ENCODE peak calls at places on chromosomes 1 and 21, in seven cellular contexts. One of them, this sample, is unnamed.

GRCh38 chr1:41380979-41381690 is 19.9 kb downstream of the FOXO6 start:
- DNase-seq in tibial nerve: peak; percentile 33
- DNase-seq in ovary: peak; percentile 89
- DNase-seq in foreskin keratinocyte: no peak
- DNase-seq in uterus: peak; percentile 80
- DNase-seq in stomach: peak; percentile 69
- DNase-seq in brain microvascular endothelial cell: no peak
- DNase-seq in this sample: peak; percentile 86

GRCh38 chr21:32770514-32771133 is 931 bp downstream of the PAXBP1 start:
- DNase-seq in stomach: no peak
- DNase-seq in brain microvascular endothelial cell: peak; percentile 6
- DNase-seq in tibial nerve: peak; percentile 14
- DNase-seq in uterus: no peak
- DNase-seq in foreskin keratinocyte: peak; percentile 20
- DNase-seq in ovary: no peak
- DNase-seq in this sample: peak; percentile 29

GRCh38 chr1:115790846-115791245 is 22.3 kb upstream of the CASQ2 start:
- DNase-seq in foreskin keratinocyte: peak; percentile 22
- DNase-seq in stomach: no peak
- DNase-seq in tibial nerve: no peak
- DNase-seq in ovary: no peak
- DNase-seq in brain microvascular endothelial cell: no peak
- DNase-seq in uterus: no peak
- DNase-seq in this sample: no peak

GRCh38 chr1:116277840-116278540 is 95.1 kb upstream of the ATP1A1 start:
- DNase-seq in stomach: no peak
- DNase-seq in foreskin keratinocyte: peak; percentile 11
- DNase-seq in uterus: no peak
- DNase-seq in tibial nerve: no peak
- DNase-seq in ovary: no peak
- DNase-seq in brain microvascular endothelial cell: no peak
- DNase-seq in this sample: no peak

GRCh38 chr1:214282696-214283225 is 1.8 kb downstream of the SMYD2 start:
- DNase-seq in brain microvascular endothelial cell: no peak
- DNase-seq in foreskin keratinocyte: no peak
- DNase-seq in tibial nerve: no peak
- DNase-seq in uterus: no peak
- DNase-seq in stomach: no peak
- DNase-seq in ovary: no peak
- DNase-seq in this sample: no peak

GRCh38 chr1:197868751-197869501 is 33.5 kb upstream of the C1orf53 start:
- DNase-seq in stomach: no peak
- DNase-seq in uterus: no peak
- DNase-seq in brain microvascular endothelial cell: peak; percentile 61
- DNase-seq in ovary: no peak
- DNase-seq in foreskin keratinocyte: peak; percentile 56
- DNase-seq in tibial nerve: peak; percentile 28
- DNase-seq in this sample: peak; percentile 7

GRCh38 chr1:207286747-207287528 is 34.5 kb upstream of the CD55 start:
- DNase-seq in tibial nerve: no peak
- DNase-seq in stomach: no peak
- DNase-seq in brain microvascular endothelial cell: no peak
- DNase-seq in uterus: no peak
- DNase-seq in ovary: no peak
- DNase-seq in foreskin keratinocyte: no peak
- DNase-seq in this sample: no peak

GRCh38 chr1:164754088-164754600 is 195.2 kb downstream of the PBX1 start:
- DNase-seq in brain microvascular endothelial cell: no peak
- DNase-seq in uterus: peak; percentile 87
- DNase-seq in foreskin keratinocyte: no peak
- DNase-seq in ovary: peak; percentile 65
- DNase-seq in stomach: no peak
- DNase-seq in tibial nerve: no peak
- DNase-seq in this sample: peak; percentile 60

GRCh38 chr1:30684881-30685795 is 38.2 kb downstream of the MATN1 start:
- DNase-seq in uterus: peak; percentile 55
- DNase-seq in foreskin keratinocyte: no peak
- DNase-seq in ovary: no peak
- DNase-seq in brain microvascular endothelial cell: no peak
- DNase-seq in tibial nerve: no peak
- DNase-seq in stomach: peak; percentile 87
- DNase-seq in this sample: peak; percentile 99

GRCh38 chr1:76122260-76122659 is 47.7 kb downstream of the ST6GALNAC3 start:
- DNase-seq in foreskin keratinocyte: no peak
- DNase-seq in tibial nerve: no peak
- DNase-seq in ovary: no peak
- DNase-seq in stomach: no peak
- DNase-seq in brain microvascular endothelial cell: no peak
- DNase-seq in uterus: no peak
- DNase-seq in this sample: peak; percentile 76

GRCh38 chr1:174032823-174033222 is 10.7 kb upstream of the RC3H1 start:
- DNase-seq in uterus: no peak
- DNase-seq in stomach: no peak
- DNase-seq in ovary: no peak
- DNase-seq in foreskin keratinocyte: no peak
- DNase-seq in tibial nerve: no peak
- DNase-seq in brain microvascular endothelial cell: no peak
- DNase-seq in this sample: no peak

GRCh38 chr1:74344396-74344795 is 109.2 kb downstream of the TNNI3K start:
- DNase-seq in tibial nerve: no peak
- DNase-seq in stomach: no peak
- DNase-seq in uterus: no peak
- DNase-seq in ovary: no peak
- DNase-seq in foreskin keratinocyte: no peak
- DNase-seq in brain microvascular endothelial cell: no peak
- DNase-seq in this sample: no peak

GRCh38 chr1:76379506-76379905 is 305.0 kb downstream of the ST6GALNAC3 start:
- DNase-seq in foreskin keratinocyte: no peak
- DNase-seq in stomach: no peak
- DNase-seq in brain microvascular endothelial cell: no peak
- DNase-seq in tibial nerve: no peak
- DNase-seq in uterus: no peak
- DNase-seq in ovary: no peak
- DNase-seq in this sample: no peak

GRCh38 chr1:47950481-47950880 is 46.7 kb downstream of the TRABD2B start:
- DNase-seq in ovary: no peak
- DNase-seq in uterus: no peak
- DNase-seq in stomach: no peak
- DNase-seq in foreskin keratinocyte: no peak
- DNase-seq in brain microvascular endothelial cell: no peak
- DNase-seq in tibial nerve: no peak
- DNase-seq in this sample: no peak

GRCh38 chr1:200033511-200034261 is 6.2 kb downstream of the NR5A2 start:
- DNase-seq in tibial nerve: no peak
- DNase-seq in brain microvascular endothelial cell: no peak
- DNase-seq in foreskin keratinocyte: no peak
- DNase-seq in ovary: no peak
- DNase-seq in stomach: no peak
- DNase-seq in uterus: no peak
- DNase-seq in this sample: no peak

GRCh38 chr21:26405735-26406361 is 167.2 kb downstream of the CYYR1 start:
- DNase-seq in stomach: no peak
- DNase-seq in brain microvascular endothelial cell: peak; percentile 84
- DNase-seq in foreskin keratinocyte: peak; percentile 96
- DNase-seq in ovary: no peak
- DNase-seq in uterus: no peak
- DNase-seq in tibial nerve: no peak
- DNase-seq in this sample: peak; percentile 7

GRCh38 chr1:46487818-46488218 is 1.8 kb upstream of the DMBX1 start:
- DNase-seq in foreskin keratinocyte: no peak
- DNase-seq in brain microvascular endothelial cell: no peak
- DNase-seq in ovary: no peak
- DNase-seq in stomach: no peak
- DNase-seq in tibial nerve: no peak
- DNase-seq in uterus: no peak
- DNase-seq in this sample: no peak

GRCh38 chr1:186498695-186499389 is 37.9 kb upstream of the PDC start:
- DNase-seq in brain microvascular endothelial cell: peak; percentile 90
- DNase-seq in ovary: no peak
- DNase-seq in uterus: no peak
- DNase-seq in stomach: no peak
- DNase-seq in foreskin keratinocyte: peak; percentile 91
- DNase-seq in tibial nerve: no peak
- DNase-seq in this sample: no peak

GRCh38 chr1:231806623-231807470 is 180.3 kb downstream of the DISC1 start:
- DNase-seq in ovary: no peak
- DNase-seq in brain microvascular endothelial cell: peak; percentile 43
- DNase-seq in foreskin keratinocyte: peak; percentile 23
- DNase-seq in uterus: no peak
- DNase-seq in tibial nerve: no peak
- DNase-seq in stomach: peak; percentile 33
- DNase-seq in this sample: peak; percentile 24

GRCh38 chr1:4090556-4090955 is 190.5 kb upstream of the C1orf174 start:
- DNase-seq in uterus: no peak
- DNase-seq in stomach: peak; percentile 7
- DNase-seq in tibial nerve: no peak
- DNase-seq in brain microvascular endothelial cell: no peak
- DNase-seq in ovary: no peak
- DNase-seq in foreskin keratinocyte: no peak
- DNase-seq in this sample: no peak

GRCh38 chr1:110370827-110371226 is 20.0 kb downstream of the SLC16A4 start:
- DNase-seq in stomach: no peak
- DNase-seq in tibial nerve: no peak
- DNase-seq in foreskin keratinocyte: peak; percentile 40
- DNase-seq in ovary: no peak
- DNase-seq in brain microvascular endothelial cell: peak; percentile 69
- DNase-seq in uterus: no peak
- DNase-seq in this sample: no peak

GRCh38 chr21:39854572-39854971 is 12.7 kb upstream of the PCP4 start:
- DNase-seq in uterus: no peak
- DNase-seq in ovary: no peak
- DNase-seq in tibial nerve: no peak
- DNase-seq in foreskin keratinocyte: no peak
- DNase-seq in brain microvascular endothelial cell: no peak
- DNase-seq in stomach: no peak
- DNase-seq in this sample: no peak
- TF ChIP-seq CTCF in uterus: no peak
- TF ChIP-seq CTCF in ovary: no peak
- TF ChIP-seq CTCF in tibial nerve: no peak
- TF ChIP-seq CTCF in foreskin keratinocyte: no peak
- TF ChIP-seq CTCF in brain microvascular endothelial cell: no peak
- TF ChIP-seq CTCF in stomach: no peak
- TF ChIP-seq CTCF in this sample: no peak

DNA sequence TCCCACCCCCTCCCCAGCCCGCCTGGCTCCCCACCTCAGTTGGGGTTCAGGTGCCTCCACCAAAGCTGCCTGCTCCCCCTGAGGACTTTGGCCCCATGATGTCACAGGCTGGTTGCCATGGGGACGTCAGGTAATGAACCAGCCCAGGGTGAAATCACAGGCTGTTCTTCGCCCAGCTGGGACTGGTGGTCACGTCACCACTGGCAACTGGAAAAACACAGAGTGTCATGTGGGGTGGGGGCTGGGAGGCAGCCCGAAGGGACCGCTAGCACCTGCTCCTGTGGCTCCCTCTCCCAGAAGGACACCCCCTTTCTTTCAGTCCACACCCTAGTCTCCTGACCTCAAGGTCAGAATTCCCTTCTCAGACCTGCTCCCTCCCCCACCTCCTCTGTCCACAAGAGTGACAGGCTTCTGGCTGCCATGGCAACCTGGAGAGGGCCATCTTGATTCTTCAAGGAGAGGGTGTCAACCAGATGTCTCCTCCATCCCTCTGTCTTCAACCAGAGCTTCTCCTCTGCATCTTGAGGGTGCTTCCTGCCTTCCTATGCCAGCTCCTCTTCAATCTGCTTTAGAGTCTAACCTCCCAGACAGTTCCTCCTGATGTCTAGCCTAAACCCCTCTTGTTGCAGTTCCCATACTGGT is 6.2 kb downstream of the FAM131C start:
- DNase-seq in ovary: no peak
- DNase-seq in foreskin keratinocyte: no peak
- DNase-seq in uterus: no peak
- DNase-seq in stomach: peak; percentile 57
- DNase-seq in tibial nerve: no peak
- DNase-seq in brain microvascular endothelial cell: no peak
- DNase-seq in this sample: no peak
- TF ChIP-seq CTCF in ovary: no peak
- TF ChIP-seq CTCF in foreskin keratinocyte: no peak
- TF ChIP-seq CTCF in uterus: no peak
- TF ChIP-seq CTCF in stomach: no peak
- TF ChIP-seq CTCF in tibial nerve: no peak
- TF ChIP-seq CTCF in brain microvascular endothelial cell: no peak
- TF ChIP-seq CTCF in this sample: no peak

GRCh38 chr1:107529511-107530149 is 388.8 kb downstream of the NTNG1 start:
- DNase-seq in foreskin keratinocyte: peak; percentile 76
- DNase-seq in stomach: no peak
- DNase-seq in brain microvascular endothelial cell: peak; percentile 30
- DNase-seq in ovary: no peak
- DNase-seq in uterus: peak; percentile 20
- DNase-seq in tibial nerve: peak; percentile 18
- DNase-seq in this sample: no peak
- TF ChIP-seq CTCF in foreskin keratinocyte: peak; percentile 95
- TF ChIP-seq CTCF in stomach: no peak
- TF ChIP-seq CTCF in brain microvascular endothelial cell: peak; percentile 84
- TF ChIP-seq CTCF in ovary: no peak
- TF ChIP-seq CTCF in uterus: peak; percentile 53
- TF ChIP-seq CTCF in tibial nerve: peak; percentile 67
- TF ChIP-seq CTCF in this sample: peak; percentile 47

GRCh38 chr1:29396438-29397255 is 160.3 kb downstream of the PTPRU start:
- DNase-seq in stomach: no peak
- DNase-seq in ovary: no peak
- DNase-seq in tibial nerve: no peak
- DNase-seq in foreskin keratinocyte: no peak
- DNase-seq in brain microvascular endothelial cell: peak; percentile 2
- DNase-seq in uterus: no peak
- DNase-seq in this sample: no peak
- TF ChIP-seq CTCF in stomach: no peak
- TF ChIP-seq CTCF in ovary: no peak
- TF ChIP-seq CTCF in tibial nerve: no peak
- TF ChIP-seq CTCF in foreskin keratinocyte: peak; percentile 42
- TF ChIP-seq CTCF in brain microvascular endothelial cell: peak; percentile 65
- TF ChIP-seq CTCF in uterus: no peak
- TF ChIP-seq CTCF in this sample: no peak

DNA sequence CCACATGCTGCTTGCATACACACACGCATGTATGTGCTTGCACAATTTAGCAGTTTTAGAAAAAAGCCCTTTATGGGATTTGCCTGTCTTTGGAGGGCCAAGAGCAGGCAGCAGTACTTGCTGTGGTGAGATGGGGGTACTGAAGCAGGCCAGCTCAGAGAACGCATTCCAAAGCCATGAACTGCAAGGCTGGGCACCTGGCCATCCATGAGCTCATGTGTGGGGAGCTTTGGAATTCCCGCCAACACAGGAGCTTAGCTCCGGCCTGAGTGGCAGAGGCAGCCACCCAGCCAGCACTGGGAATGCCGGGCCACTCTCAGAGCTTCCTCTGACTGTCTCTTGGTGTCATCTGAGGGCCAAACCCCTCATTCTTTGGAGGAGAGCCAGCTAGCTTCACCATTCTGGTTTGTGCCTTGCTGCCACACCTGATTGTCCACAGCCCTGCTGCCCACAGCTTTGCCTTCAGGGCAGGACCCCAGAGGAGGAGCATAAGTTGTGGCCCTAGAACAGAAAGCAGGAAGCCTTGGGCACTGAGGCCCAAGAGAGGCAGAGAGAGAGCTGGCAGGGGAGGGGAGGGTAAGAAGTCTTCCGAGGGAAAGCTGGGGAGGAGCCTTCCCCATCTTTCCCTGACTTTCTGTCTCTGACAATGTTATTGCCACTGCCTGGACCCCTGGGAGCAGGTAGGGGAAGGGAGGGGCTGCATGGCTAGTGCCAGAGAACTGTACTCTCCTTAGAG is 92.1 kb upstream of the POU3F1 start:
- DNase-seq in tibial nerve: peak; percentile 71
- DNase-seq in ovary: peak; percentile 45
- DNase-seq in stomach: peak; percentile 82
- DNase-seq in uterus: peak; percentile 82
- DNase-seq in brain microvascular endothelial cell: peak; percentile 88
- DNase-seq in foreskin keratinocyte: peak; percentile 96
- DNase-seq in this sample: peak; percentile 86
- TF ChIP-seq CTCF in tibial nerve: peak; percentile 71
- TF ChIP-seq CTCF in ovary: no peak
- TF ChIP-seq CTCF in stomach: no peak
- TF ChIP-seq CTCF in uterus: no peak
- TF ChIP-seq CTCF in brain microvascular endothelial cell: peak; percentile 53
- TF ChIP-seq CTCF in foreskin keratinocyte: peak; percentile 55
- TF ChIP-seq CTCF in this sample: peak; percentile 7

This sample was measured in thyroid gland.